ENCODE peak calls at places on chromosome X, in seven cellular contexts. X is activated T-helper 1 cell treated with anti-CD3 and anti-CD28 coated beads, Interleukin-2, amount 50 U/mL, for 16 hours; U is stromal cell of bone marrow; E is iris pigment epithelial cell; A is GM04503; W is DMS 273 treated with DMSO at 0.1 percent for 48 hours; G is memory B cell. F is an unnamed sample.

GRCh38 chrX:52983526-52983925 is 25.2 kb upstream of the FAM156A start:
- DNase-seq in X (no peak), U (no peak), E (no peak), A (no peak), W (no peak), G (no peak), F (no peak)

GRCh38 chrX:18698762-18699650 is 8.4 kb upstream of the PPEF1 start:
- DNase-seq in X (no peak), U (no peak), E (no peak), A (no peak), W (no peak), G (no peak), F (no peak)

GRCh38 chrX:116284383-116284782 is 113.8 kb downstream of the AGTR2 start:
- DNase-seq in X (no peak), U (no peak), E (peak; percentile 34), A (no peak), W (no peak), G (no peak), F (no peak)

GRCh38 chrX:8988456-8988855 is 45.5 kb downstream of the FAM9B start:
- DNase-seq in X (no peak), U (peak; percentile 44), E (peak; percentile 23), A (no peak), W (no peak), G (no peak), F (no peak)

GRCh38 chrX:12999422-12999821 is 24.5 kb downstream of the TMSB4X start:
- DNase-seq in X (peak; percentile 39), U (no peak), E (peak; percentile 50), A (no peak), W (no peak), G (no peak), F (no peak)

GRCh38 chrX:120456973-120457372 is 12.1 kb downstream of the LAMP2 start:
- DNase-seq in X (no peak), U (no peak), E (peak; percentile 35), A (no peak), W (no peak), G (no peak), F (no peak)

GRCh38 chrX:132876509-132876837 is 82.0 kb downstream of the HS6ST2 start:
- DNase-seq in X (no peak), U (no peak), E (no peak), A (no peak), W (no peak), G (no peak), F (peak; percentile 4)

GRCh38 chrX:10841579-10841978 is 221.2 kb upstream of the MID1 start:
- DNase-seq in X (no peak), U (no peak), E (peak; percentile 18), A (no peak), W (no peak), G (no peak), F (no peak)

GRCh38 chrX:110224926-110225617 is 92.8 kb downstream of the AMMECR1 start:
- DNase-seq in X (no peak), U (no peak), E (no peak), A (no peak), W (no peak), G (no peak), F (no peak)

GRCh38 chrX:133053854-133054565 is 42.9 kb downstream of the USP26 start:
- DNase-seq in X (no peak), U (no peak), E (peak; percentile 51), A (no peak), W (no peak), G (no peak), F (no peak)

GRCh38 chrX:53287493-53288138 is 6.2 kb upstream of the IQSEC2 start:
- DNase-seq in X (no peak), U (peak; percentile 39), E (peak; percentile 53), A (no peak), W (peak; percentile 49), G (peak; percentile 15), F (peak; percentile 41)

GRCh38 chrX:71622347-71623104 is 4.2 kb upstream of the CXCR3 start:
- DNase-seq in X (peak; percentile 66), U (peak; percentile 64), E (peak; percentile 42), A (peak; percentile 23), W (no peak), G (peak; percentile 52), F (no peak)

GRCh38 chrX:150227873-150228272 is 135.2 kb upstream of the MAMLD1 start:
- DNase-seq in X (no peak), U (no peak), E (no peak), A (no peak), W (no peak), G (no peak), F (no peak)

GRCh38 chrX:78747471-78747870 is at the start of gene LPAR4:
- DNase-seq in X (no peak), U (peak; percentile 14), E (peak; percentile 1), A (no peak), W (no peak), G (no peak), F (no peak)

GRCh38 chrX:76827672-76828071 is 400.2 kb downstream of the MAGEE1 start:
- DNase-seq in X (no peak), U (no peak), E (no peak), A (no peak), W (no peak), G (no peak), F (no peak)

GRCh38 chrX:97820170-97820569 is 936.5 kb downstream of the RPA4 start:
- DNase-seq in X (no peak), U (no peak), E (no peak), A (no peak), W (no peak), G (no peak), F (no peak)

F was measured in NCI-H524.